ENCODE peak calls at places on chromosomes 4 and X, in ten cellular contexts. X is neural crest cell; O is breast epithelium; W is LoVo; P is activated effector memory CD4-positive, alpha-beta T cell treated with Interleukin-2 at 50 U/mL for 16 hours; N is fibroblast of the conjunctiva; U is T-helper 1 cell; R is ELR; I is hippocampal formation; V is neural progenitor cell. M is an unnamed sample.
A peak's percentile ranks its signal among the peaks of the same experiment; 100 is the strongest.

GRCh38 chr4:11817088-11817487 is 388.4 kb upstream of the HS3ST1 start:
- DNase-seq in P (no peak), I (no peak), V (no peak), R (no peak), N (no peak), U (no peak), O (no peak), W (no peak), X (no peak), M (no peak)

GRCh38 chrX:46653482-46653881 is 79.9 kb downstream of the CHST7 start:
- DNase-seq in N (no peak), X (no peak), I (no peak), P (no peak), V (peak; percentile 31), U (no peak), O (no peak), R (peak; percentile 7), W (no peak), M (peak; percentile 1)

GRCh38 chrX:115592997-115593734 is 32.2 kb downstream of the PLS3 start:
- DNase-seq in W (no peak), O (no peak), I (no peak), N (no peak), X (no peak), P (no peak), R (peak; percentile 67), V (no peak), U (no peak), M (no peak)

GRCh38 chrX:153934473-153935325 is at the start of gene NAA10:
- DNase-seq in R (peak; percentile 79), I (peak; percentile 50), O (peak; percentile 55), P (peak; percentile 37), N (peak; percentile 36), V (peak; percentile 89), X (no peak), U (no peak), W (peak; percentile 74), M (peak; percentile 86)

GRCh38 chrX:110021180-110022022 is 18.5 kb downstream of the TMEM164 start:
- DNase-seq in P (no peak), V (no peak), U (no peak), I (no peak), O (no peak), N (peak; percentile 47), X (no peak), R (peak; percentile 67), W (no peak), M (no peak)

GRCh38 chrX:22012051-22012450 is 20.1 kb upstream of the PHEX start:
- DNase-seq in U (no peak), O (no peak), W (no peak), P (no peak), I (no peak), R (no peak), N (no peak), V (no peak), X (no peak), M (no peak)

GRCh38 chrX:69120476-69120875 is 44.8 kb downstream of the PJA1 start:
- DNase-seq in O (no peak), U (no peak), W (no peak), N (no peak), X (no peak), R (no peak), V (no peak), I (no peak), P (no peak), M (no peak)

GRCh38 chr4:105637409-105638258 is 70.9 kb downstream of the INTS12 start:
- DNase-seq in I (peak; percentile 56), N (no peak), P (no peak), W (no peak), R (no peak), O (peak; percentile 53), V (peak; percentile 34), U (no peak), X (no peak), M (peak; percentile 23)

GRCh38 chr4:38601244-38601915 is 62.6 kb upstream of the KLF3 start:
- DNase-seq in P (no peak), N (peak; percentile 42), X (no peak), R (peak; percentile 35), I (no peak), V (no peak), U (no peak), W (no peak), O (no peak), M (no peak)

GRCh38 chr4:17059192-17059634 is 160.8 kb upstream of the LDB2 start:
- DNase-seq in X (no peak), R (no peak), W (no peak), U (no peak), P (no peak), V (no peak), N (peak; percentile 89), O (no peak), I (no peak), M (no peak)

GRCh38 chrX:80513620-80514019 is 93.4 kb downstream of the TENT5D start:
- DNase-seq in V (peak; percentile 17), X (no peak), R (no peak), O (no peak), P (no peak), I (no peak), U (no peak), W (no peak), N (no peak), M (peak; percentile 14)

GRCh38 chr4:92035666-92036065 is 268.1 kb upstream of the GRID2 start:
- DNase-seq in W (no peak), X (no peak), O (no peak), P (no peak), V (no peak), N (no peak), I (no peak), U (no peak), R (peak; percentile 0), M (no peak)

GRCh38 chr4:925171-925570 is 6.9 kb downstream of the GAK start:
- DNase-seq in I (no peak), N (no peak), V (no peak), R (no peak), W (no peak), P (no peak), O (no peak), U (no peak), X (no peak), M (no peak)

GRCh38 chr4:177408023-177408422 is 34.2 kb downstream of the AGA start:
- DNase-seq in U (no peak), V (no peak), I (no peak), X (no peak), P (no peak), W (no peak), N (no peak), O (no peak), R (no peak), M (no peak)

GRCh38 chr4:54513741-54514140 is 144.0 kb upstream of the KIT start:
- DNase-seq in V (no peak), N (no peak), X (no peak), W (no peak), O (no peak), R (no peak), P (no peak), I (no peak), U (no peak), M (no peak)